ENCODE peak calls at places on chromosomes 6 and 20, in four cellular contexts. Z is tibial nerve, U is body of pancreas, R is HCT116. D is an unnamed sample.

GRCh38 chr6:142255785-142256184 is 46.0 kb upstream of the ADGRG6 start:
- DNase-seq in Z (no peak), R (no peak), U (no peak), D (no peak)

GRCh38 chr20:7257719-7258466 is 490.4 kb downstream of the BMP2 start:
- DNase-seq in Z (no peak), R (no peak), U (no peak), D (no peak)

GRCh38 chr6:116083052-116083451 is 17.6 kb upstream of the NT5DC1 start:
- DNase-seq in Z (no peak), U (no peak), R (no peak), D (no peak)

GRCh38 chr20:9329356-9330092 is 184.9 kb upstream of the LAMP5 start:
- DNase-seq in U (no peak), R (no peak), Z (no peak), D (no peak)

GRCh38 chr6:29603456-29603855 is 18.5 kb downstream of the OR2H2 start:
- DNase-seq in Z (no peak), R (no peak), U (no peak), D (no peak)

GRCh38 chr6:144710207-144710606 is 425.1 kb downstream of the UTRN start:
- DNase-seq in R (no peak), U (no peak), Z (no peak), D (no peak)

GRCh38 chr6:167350731-167351655 is 26.1 kb downstream of the TTLL2 start:
- DNase-seq in R (peak), U (peak), Z (peak), D (peak)

GRCh38 chr6:138785980-138786379 is 9.9 kb upstream of the ECT2L start:
- DNase-seq in U (no peak), Z (no peak), R (no peak), D (no peak)

GRCh38 chr6:82924799-82925535 is 140.7 kb downstream of the UBE3D start:
- DNase-seq in R (no peak), U (no peak), Z (no peak), D (no peak)

GRCh38 chr6:119484598-119484997 is 135.0 kb upstream of the MAN1A1 start:
- DNase-seq in R (peak), U (no peak), Z (no peak), D (peak)

GRCh38 chr6:39568896-39569295 is 156.3 kb downstream of the KIF6 start:
- DNase-seq in R (no peak), U (no peak), Z (no peak), D (no peak)

GRCh38 chr6:45728674-45729073 is 287.0 kb downstream of the CLIC5 start:
- DNase-seq in Z (no peak), R (no peak), U (no peak), D (peak)

GRCh38 chr20:35558981-35559693 is 17.3 kb downstream of the ERGIC3 start:
- DNase-seq in U (no peak), R (no peak), Z (no peak), D (no peak)

GRCh38 chr6:1597121-1597744 is 12.5 kb upstream of the FOXC1 start:
- DNase-seq in Z (no peak), R (no peak), U (no peak), D (no peak)

GRCh38 chr6:134826889-134827737 is 122.8 kb downstream of the ALDH8A1 start:
- DNase-seq in R (no peak), U (peak), Z (peak), D (peak)

GRCh38 chr20:9617940-9618339 is 103.5 kb downstream of the LAMP5 start:
- DNase-seq in Z (no peak), R (peak), U (peak), D (peak)

GRCh38 chr6:49497308-49497707 is 2.4 kb upstream of the GLYATL3 start:
- DNase-seq in R (no peak), Z (no peak), U (no peak), D (no peak)

GRCh38 chr6:70277480-70277879 is 25.4 kb downstream of the COL9A1 start:
- DNase-seq in U (no peak), R (no peak), Z (no peak), D (no peak)

GRCh38 chr6:67450641-67451040 is 1184.4 kb upstream of the ADGRB3 start:
- DNase-seq in R (no peak), Z (no peak), U (no peak), D (no peak)

GRCh38 chr6:51350308-51350904 is 531.7 kb downstream of the TFAP2B start:
- DNase-seq in U (no peak), R (no peak), Z (no peak), D (no peak)

GRCh38 chr20:57998276-57998675 is 230.2 kb downstream of the ANKRD60 start:
- DNase-seq in Z (no peak), R (no peak), U (no peak), D (no peak)
- TF ChIP-seq CTCF in Z (no peak), R (peak), U (no peak), D (no peak)

GRCh38 chr6:53328375-53328774 is 20.4 kb downstream of the ELOVL5 start:
- DNase-seq in U (no peak), R (no peak), Z (no peak), D (no peak)

GRCh38 chr6:53325785-53326184 is 23.0 kb downstream of the ELOVL5 start:
- DNase-seq in R (no peak), Z (no peak), U (no peak), D (no peak)

GRCh38 chr6:53327017-53327395 is 21.7 kb downstream of the ELOVL5 start:
- DNase-seq in Z (no peak), R (no peak), U (no peak), D (no peak)

GRCh38 chr6:53330137-53330536 is 18.6 kb downstream of the ELOVL5 start:
- DNase-seq in R (no peak), Z (no peak), U (no peak), D (no peak)

GRCh38 chr6:53326372-53327016 is 22.3 kb downstream of the ELOVL5 start:
- DNase-seq in Z (no peak), R (peak), U (peak), D (peak)
- H3K27ac ChIP-seq in Z (no peak), R (peak), U (peak), D (peak)

GRCh38 chr20:63441777-63442493 is 30.5 kb downstream of the KCNQ2 start:
- DNase-seq in R (peak), U (peak), Z (peak), D (peak)
- TF ChIP-seq POLR2A in R (no peak), U (no peak), Z (no peak), D (no peak)

GRCh38 chr6:140174509-140174908 is 800.1 kb upstream of the CITED2 start:
- DNase-seq in Z (no peak), R (peak), U (no peak), D (no peak)
- TF ChIP-seq CTCF in Z (no peak), R (no peak), U (no peak), D (no peak)

GRCh38 chr6:53794073-53794719 is 609 bp upstream of the LRRC1 start:
- DNase-seq in U (peak), Z (peak), R (peak), D (peak)

GRCh38 chr6:53794720-53795253 is at the start of gene LRRC1:
- DNase-seq in Z (peak), U (peak), R (peak), D (peak)

GRCh38 chr6:53792973-53793317 is 1.9 kb upstream of the LRRC1 start:
- DNase-seq in U (no peak), R (no peak), Z (no peak), D (no peak)

GRCh38 chr6:53792016-53792415 is 2.8 kb upstream of the LRRC1 start:
- DNase-seq in Z (no peak), U (no peak), R (no peak), D (no peak)

DNA sequence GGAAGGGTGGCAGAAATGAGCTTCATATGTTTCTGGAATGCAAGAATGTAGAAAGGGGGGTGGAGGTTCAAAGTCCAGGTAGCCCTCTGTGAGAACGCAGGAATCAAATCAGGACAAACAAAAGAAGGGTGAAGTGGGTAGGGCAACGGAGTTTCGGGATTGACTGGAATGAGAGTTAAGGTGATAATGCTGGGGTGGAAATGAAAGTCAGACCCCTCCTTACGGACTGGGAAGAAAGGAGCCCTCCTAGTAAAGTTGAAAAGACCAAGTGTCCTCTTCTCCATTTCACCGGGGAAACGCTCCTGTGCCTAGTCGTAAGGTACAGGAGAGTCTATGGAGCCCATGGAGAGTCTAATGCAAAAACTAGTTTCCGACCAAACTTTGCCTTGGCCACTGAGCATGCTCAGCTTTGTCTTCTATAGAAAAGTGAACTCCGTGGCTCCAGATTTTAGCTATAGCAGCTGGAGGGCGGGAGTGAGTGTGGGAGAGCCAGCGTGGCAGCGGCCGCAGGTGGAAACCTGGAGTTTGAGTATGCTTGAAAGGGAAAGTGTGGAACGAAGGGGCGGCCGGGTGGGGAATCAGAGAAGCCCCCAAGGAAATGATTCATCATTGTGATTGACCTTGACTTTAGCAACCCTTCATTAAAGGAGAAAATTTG is 1.4 kb upstream of the LRRC1 start:
- DNase-seq in R (peak), Z (no peak), U (peak), D (peak)
- H3K27ac ChIP-seq in R (peak), Z (no peak), U (peak), D (no peak)

GRCh38 chr6:163083141-163083540 is 331.4 kb upstream of the QKI start:
- DNase-seq in Z (no peak), R (no peak), U (no peak), D (no peak)

GRCh38 chr6:163085861-163086562 is 328.5 kb upstream of the QKI start:
- DNase-seq in Z (no peak), U (no peak), R (no peak), D (no peak)

GRCh38 chr6:163086563-163086895 is 328.0 kb upstream of the QKI start:
- DNase-seq in Z (no peak), R (no peak), U (no peak), D (no peak)

GRCh38 chr6:163087981-163088380 is 326.5 kb upstream of the QKI start:
- DNase-seq in U (no peak), Z (no peak), R (no peak), D (no peak)

DNA sequence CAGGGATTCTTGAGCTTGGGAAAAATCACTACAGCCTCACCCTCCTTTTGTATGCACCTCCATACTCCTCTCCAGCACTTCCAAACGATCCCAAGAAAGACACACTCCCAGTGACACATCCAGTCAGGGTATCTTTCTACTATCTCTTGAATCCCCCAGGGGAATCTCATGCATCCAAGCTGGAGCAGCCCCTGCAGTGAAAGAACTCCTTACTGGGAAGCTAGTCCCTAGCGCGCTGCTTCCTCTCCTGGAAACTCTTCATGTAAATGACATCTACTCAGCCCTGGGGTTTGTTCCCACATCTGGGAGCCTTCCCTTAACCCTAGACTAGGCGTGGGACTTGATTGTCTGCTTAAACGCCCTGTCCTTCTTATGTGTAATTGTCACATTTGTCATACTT is 329.1 kb upstream of the QKI start:
- DNase-seq in Z (no peak), R (no peak), U (no peak), D (no peak)
- TF ChIP-seq POLR2A in Z (no peak), R (no peak), U (no peak), D (no peak)

GRCh38 chr6:14280766-14281293 is 163.3 kb downstream of the CD83 start:
- DNase-seq in U (no peak), R (no peak), Z (no peak), D (no peak)
- TF ChIP-seq CTCF in U (no peak), R (peak), Z (no peak), D (no peak)

GRCh38 chr6:27049863-27050781 is 197.4 kb upstream of the PRSS16 start:
- DNase-seq in U (no peak), R (no peak), Z (no peak), D (no peak)

GRCh38 chr6:27056615-27057014 is 190.9 kb upstream of the PRSS16 start:
- DNase-seq in U (no peak), Z (no peak), R (no peak), D (no peak)

GRCh38 chr6:27053738-27054137 is 193.8 kb upstream of the PRSS16 start:
- DNase-seq in U (no peak), Z (no peak), R (no peak), D (no peak)
- H3K27ac ChIP-seq in U (no peak), Z (no peak), R (no peak), D (no peak)

DNA sequence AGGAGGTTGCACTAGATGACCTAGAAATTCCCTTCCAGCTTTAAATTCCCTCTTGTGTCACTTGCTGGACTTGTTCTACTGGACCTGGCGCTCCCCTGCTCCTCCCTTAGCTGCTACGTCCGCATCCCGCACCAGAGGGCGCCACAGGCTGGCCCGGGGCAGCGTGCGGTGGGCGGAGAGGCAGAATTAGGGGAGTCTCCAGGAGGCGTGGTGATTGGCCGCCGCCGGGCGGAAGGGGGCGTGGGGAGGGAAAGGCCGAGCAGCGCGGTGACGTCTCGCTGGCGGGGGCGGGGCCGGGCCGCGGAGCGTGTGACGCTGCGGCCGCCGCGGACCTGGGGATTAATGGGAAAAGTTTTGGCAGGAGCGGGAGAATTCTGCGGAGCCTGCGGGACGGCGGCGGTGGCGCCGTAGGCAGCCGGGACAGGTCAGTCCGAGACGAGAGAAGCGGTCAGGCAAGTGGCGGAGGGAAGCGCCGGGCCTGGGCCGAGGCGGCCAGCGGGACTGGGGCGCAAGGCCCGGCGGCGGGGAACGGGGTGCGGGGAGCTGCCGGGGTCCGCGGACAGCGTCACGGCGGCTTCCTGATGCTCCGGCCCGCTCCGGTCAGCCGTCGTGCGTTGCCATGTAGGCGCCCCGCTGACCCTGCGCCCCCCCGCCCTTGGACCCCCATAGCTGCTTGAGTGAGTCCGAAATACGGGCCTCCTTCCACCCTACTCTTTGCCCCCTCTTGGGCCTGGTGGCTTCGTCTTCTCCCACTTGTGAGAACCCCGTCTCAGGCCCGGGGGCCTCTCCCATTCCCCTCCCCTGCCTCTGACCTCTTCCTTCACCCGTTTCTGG is at the start of gene PPARD:
- DNase-seq in Z (peak), R (peak), U (peak), D (peak)
- TF ChIP-seq POLR2A in Z (peak), R (peak), U (peak), D (peak)